ENCODE peak calls at places on chromosomes 1 and 21, in seven cellular contexts. N, R, F, Q, H, I and A are unnamed samples.
A peak's percentile ranks its signal among the peaks of the same experiment; 100 is the strongest.

GRCh38 chr1:77412069-77412793 is 130.4 kb downstream of the AK5 start:
- DNase-seq in N (peak; percentile 28), R (no peak), F (no peak), Q (peak; percentile 52), H (peak; percentile 77), I (no peak), A (peak; percentile 92)

GRCh38 chr1:213905315-213905714 is 82.5 kb upstream of the PROX1 start:
- DNase-seq in N (no peak), R (no peak), F (no peak), Q (no peak), H (no peak), I (no peak), A (no peak)

GRCh38 chr1:157144509-157144908 is 6.3 kb upstream of the ETV3 start:
- DNase-seq in N (no peak), R (no peak), F (no peak), Q (no peak), H (no peak), I (no peak), A (no peak)

GRCh38 chr1:201539561-201540404 is 856 bp downstream of the NAV1 start:
- DNase-seq in N (peak; percentile 48), R (peak; percentile 73), F (no peak), Q (no peak), H (peak; percentile 91), I (no peak), A (peak; percentile 47)

GRCh38 chr1:57357462-57357861 is 66.4 kb downstream of the DAB1 start:
- DNase-seq in N (no peak), R (peak; percentile 21), F (no peak), Q (no peak), H (no peak), I (no peak), A (no peak)

GRCh38 chr1:67339623-67340343 is 32.1 kb downstream of the IL12RB2 start:
- DNase-seq in N (no peak), R (no peak), F (no peak), Q (peak; percentile 3), H (no peak), I (no peak), A (peak; percentile 22)

GRCh38 chr1:152859696-152860095 is at the start of gene LCE7A:
- DNase-seq in N (no peak), R (no peak), F (no peak), Q (no peak), H (no peak), I (no peak), A (no peak)

GRCh38 chr1:196178083-196178635 is 430.1 kb downstream of the KCNT2 start:
- DNase-seq in N (no peak), R (no peak), F (no peak), Q (no peak), H (no peak), I (no peak), A (no peak)

GRCh38 chr21:42572906-42573495 is 59.3 kb downstream of the SLC37A1 start:
- DNase-seq in N (peak; percentile 18), R (no peak), F (no peak), Q (no peak), H (no peak), I (no peak), A (no peak)

GRCh38 chr1:230860617-230861384 is 7.5 kb downstream of the C1orf198 start:
- DNase-seq in N (no peak), R (no peak), F (no peak), Q (no peak), H (no peak), I (no peak), A (no peak)

GRCh38 chr1:111754964-111755320 is 759 bp upstream of the DDX20 start:
- DNase-seq in N (peak; percentile 44), R (peak; percentile 69), F (no peak), Q (peak; percentile 46), H (peak; percentile 82), I (peak; percentile 70), A (no peak)

GRCh38 chr1:231803353-231803752 is 176.8 kb downstream of the DISC1 start:
- DNase-seq in N (peak; percentile 43), R (no peak), F (no peak), Q (no peak), H (no peak), I (no peak), A (no peak)

GRCh38 chr1:203275656-203276272 is 29.6 kb upstream of the BTG2 start:
- DNase-seq in N (no peak), R (no peak), F (no peak), Q (no peak), H (no peak), I (no peak), A (no peak)
- H3K4me1 ChIP-seq in N (peaks cover 16% of the 10 kb centered on the region), R (peaks cover 30% of the 10 kb centered on the region), F (peaks cover 4% of the 10 kb centered on the region), Q (peaks cover 7% of the 10 kb centered on the region), H (peaks cover 27% of the 10 kb centered on the region), I (peaks cover 50% of the 10 kb centered on the region), A (no peaks in the 10 kb centered on the region)

GRCh38 chr1:207025144-207025880 is 7.2 kb downstream of the C1orf116 start:
- DNase-seq in N (peak; percentile 65), R (peak; percentile 22), F (no peak), Q (peak; percentile 78), H (no peak), I (no peak), A (peak; percentile 80)

GRCh38 chr1:207027921-207028320 is 4.6 kb downstream of the C1orf116 start:
- DNase-seq in N (no peak), R (no peak), F (no peak), Q (no peak), H (no peak), I (no peak), A (no peak)

GRCh38 chr1:207027221-207027777 is 5.3 kb downstream of the C1orf116 start:
- DNase-seq in N (peak; percentile 51), R (no peak), F (peak; percentile 98), Q (peak; percentile 88), H (no peak), I (no peak), A (peak; percentile 92)

GRCh38 chr1:207024202-207025143 is 8.1 kb downstream of the C1orf116 start:
- DNase-seq in N (peak; percentile 81), R (no peak), F (no peak), Q (no peak), H (no peak), I (no peak), A (no peak)

DNA sequence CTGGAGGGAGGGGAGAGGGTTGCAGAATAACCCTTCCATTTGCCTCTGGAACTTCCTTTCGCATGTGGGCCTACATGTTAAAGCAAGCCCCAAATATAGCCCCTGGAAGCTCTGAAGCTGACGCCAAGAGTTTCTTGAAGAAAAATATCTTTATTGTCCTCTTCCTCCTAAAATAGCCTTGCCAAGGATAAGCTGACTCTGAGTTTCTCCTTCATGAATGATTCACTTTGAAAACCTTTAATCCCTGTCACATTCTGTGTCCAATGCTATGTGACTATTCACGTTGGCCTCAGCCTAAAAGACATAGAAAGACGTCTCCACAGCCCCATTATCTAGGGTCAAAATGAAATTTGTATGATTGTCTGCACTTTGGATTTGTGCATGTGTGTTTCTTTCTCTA is 6.4 kb downstream of the C1orf116 start:
- DNase-seq in N (no peak), R (no peak), F (no peak), Q (no peak), H (no peak), I (no peak), A (no peak)
- H3K4me1 ChIP-seq in N (peaks cover 36% of the 10 kb centered on the region), R (peaks cover 7% of the 10 kb centered on the region), F (peaks cover 60% of the 10 kb centered on the region), Q (peaks cover 96% of the 10 kb centered on the region), H (no peaks in the 10 kb centered on the region), I (no peaks in the 10 kb centered on the region), A (peaks cover 90% of the 10 kb centered on the region)

GRCh38 chr1:31934251-31934650 is 3.9 kb downstream of the PTP4A2 start:
- DNase-seq in N (no peak), R (no peak), F (no peak), Q (no peak), H (no peak), I (no peak), A (no peak)
- H3K4me1 ChIP-seq in N (peaks cover 62% of the 10 kb centered on the region), R (peaks cover 51% of the 10 kb centered on the region), F (peaks cover 66% of the 10 kb centered on the region), Q (peaks cover 76% of the 10 kb centered on the region), H (peaks cover 71% of the 10 kb centered on the region), I (peaks cover 80% of the 10 kb centered on the region), A (peaks cover 81% of the 10 kb centered on the region)

GRCh38 chr1:167483790-167484189 is 34.5 kb downstream of the CD247 start:
- DNase-seq in N (no peak), R (no peak), F (no peak), Q (no peak), H (no peak), I (no peak), A (no peak)
- H3K4me1 ChIP-seq in N (no peaks in the 10 kb centered on the region), R (peaks cover 33% of the 10 kb centered on the region), F (no peaks in the 10 kb centered on the region), Q (no peaks in the 10 kb centered on the region), H (no peaks in the 10 kb centered on the region), I (peaks cover 36% of the 10 kb centered on the region), A (no peaks in the 10 kb centered on the region)

GRCh38 chr1:203744008-203744972 is 20.7 kb upstream of the LAX1 start:
- DNase-seq in N (peak; percentile 73), R (no peak), F (no peak), Q (no peak), H (no peak), I (peak; percentile 15), A (no peak)
- H3K4me1 ChIP-seq in N (peaks cover 6% of the 10 kb centered on the region), R (peaks cover 7% of the 10 kb centered on the region), F (peaks cover 4% of the 10 kb centered on the region), Q (no peaks in the 10 kb centered on the region), H (peaks cover 15% of the 10 kb centered on the region), I (no peaks in the 10 kb centered on the region), A (no peaks in the 10 kb centered on the region)

DNA sequence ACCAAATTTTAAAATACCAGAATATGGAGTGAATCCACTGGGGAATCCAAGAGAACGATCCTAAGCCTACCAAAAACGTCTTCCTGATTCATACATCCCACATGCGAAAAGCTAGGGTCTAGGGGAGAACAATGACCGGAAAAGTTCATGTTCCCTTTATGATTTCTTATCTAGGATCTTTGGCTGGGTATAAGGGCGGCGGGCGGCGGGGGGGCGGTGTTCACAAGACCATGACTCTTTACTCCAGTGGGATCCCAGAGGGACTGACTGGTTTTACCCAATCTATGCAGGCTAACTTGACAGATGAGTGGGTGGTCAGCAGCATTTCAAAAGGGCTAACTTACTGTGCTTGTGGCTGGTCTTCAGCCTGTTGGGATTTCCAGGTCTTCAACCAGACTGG is 40.2 kb downstream of the CNIH3 start:
- DNase-seq in N (no peak), R (no peak), F (no peak), Q (no peak), H (no peak), I (no peak), A (no peak)
- H3K4me1 ChIP-seq in N (peaks cover 6% of the 10 kb centered on the region), R (no peaks in the 10 kb centered on the region), F (peaks cover 14% of the 10 kb centered on the region), Q (peaks cover 8% of the 10 kb centered on the region), H (no peaks in the 10 kb centered on the region), I (no peaks in the 10 kb centered on the region), A (peaks cover 18% of the 10 kb centered on the region)

DNA sequence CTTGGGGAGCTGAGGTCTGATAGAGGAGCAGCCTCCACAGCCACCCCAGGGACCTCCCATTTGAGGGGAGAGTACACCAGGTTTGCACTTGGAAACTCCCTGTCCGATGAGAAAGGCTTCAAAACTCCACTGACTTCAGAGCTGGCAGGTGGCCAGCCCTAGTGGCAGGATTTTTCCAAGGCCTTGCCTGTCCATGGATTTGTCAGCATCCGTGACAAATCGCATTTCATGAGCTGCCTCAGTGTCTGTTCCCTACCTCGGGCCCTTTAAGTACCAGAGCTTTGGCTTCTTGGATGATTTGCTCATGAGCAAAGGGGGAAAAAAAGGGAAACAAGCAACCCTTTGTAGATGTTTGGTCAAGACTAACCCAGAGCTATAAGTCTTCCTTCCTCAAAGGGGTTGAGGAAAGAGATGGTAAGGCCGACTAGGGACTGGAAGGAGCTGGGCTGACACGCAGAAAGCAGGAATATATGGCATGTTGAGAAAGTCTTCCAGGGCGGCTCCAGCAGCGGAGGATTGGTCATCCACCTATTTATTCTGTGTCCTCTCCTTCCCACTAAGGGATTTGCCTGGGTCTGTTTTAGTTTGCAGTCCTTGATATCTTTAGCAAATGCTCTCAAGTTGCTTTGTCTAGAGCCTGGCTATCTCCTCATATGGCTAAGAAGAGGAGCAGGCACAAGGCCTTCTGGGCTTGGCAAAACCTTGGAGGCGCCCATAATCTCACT is 2.7 kb upstream of the HSPG2 start:
- DNase-seq in N (peak; percentile 94), R (no peak), F (no peak), Q (peak; percentile 89), H (peak; percentile 78), I (no peak), A (peak; percentile 74)
- H3K4me1 ChIP-seq in N (peaks cover 34% of the 10 kb centered on the region), R (peaks cover 57% of the 10 kb centered on the region), F (peaks cover 35% of the 10 kb centered on the region), Q (peaks cover 44% of the 10 kb centered on the region), H (peaks cover 23% of the 10 kb centered on the region), I (no peaks in the 10 kb centered on the region), A (peaks cover 30% of the 10 kb centered on the region)